ENCODE peak calls at places on chromosomes 1 and 21, in nine cellular contexts. N, Q, E, X, K, D, I, B and V are unnamed samples.

GRCh38 chr1:27618341-27619067 is 14.6 kb upstream of the AHDC1 start:
- DNase-seq in I (no peak), K (no peak), B (no peak), N (no peak), E (no peak), Q (no peak), X (no peak), D (no peak), V (no peak)

GRCh38 chr1:227785812-227786608 is 29.5 kb upstream of the PRSS38 start:
- DNase-seq in B (no peak), K (no peak), N (no peak), Q (no peak), I (no peak), E (no peak), D (no peak), X (peak; percentile 10), V (no peak)

GRCh38 chr1:84214115-84214956 is 70.3 kb downstream of the PRKACB start:
- DNase-seq in X (no peak), E (no peak), D (no peak), Q (no peak), K (no peak), B (no peak), N (no peak), I (no peak), V (no peak)

GRCh38 chr1:161190962-161191521 is 7.8 kb downstream of the ADAMTS4 start:
- DNase-seq in K (no peak), X (no peak), N (no peak), E (peak; percentile 65), D (no peak), B (no peak), Q (no peak), I (no peak), V (no peak)

GRCh38 chr1:150009604-150010387 is 730 bp downstream of the OTUD7B start:
- DNase-seq in E (peak; percentile 74), K (no peak), X (peak; percentile 48), B (peak; percentile 56), D (peak; percentile 30), Q (peak; percentile 21), I (peak; percentile 80), N (peak; percentile 67), V (peak; percentile 35)

GRCh38 chr1:66380452-66381212 is 153.3 kb upstream of the SGIP1 start:
- DNase-seq in N (no peak), K (no peak), E (no peak), D (no peak), X (no peak), I (no peak), Q (no peak), B (no peak), V (no peak)

GRCh38 chr1:24321712-24322635 is 2.8 kb downstream of the GRHL3 start:
- DNase-seq in Q (peak; percentile 30), E (no peak), B (peak; percentile 28), X (peak; percentile 50), K (peak; percentile 65), D (peak; percentile 88), N (peak; percentile 79), I (peak; percentile 43), V (peak; percentile 61)

GRCh38 chr1:119046429-119047039 is 58.4 kb upstream of the TBX15 start:
- DNase-seq in B (no peak), D (no peak), K (no peak), X (no peak), Q (no peak), N (no peak), I (peak; percentile 29), E (no peak), V (no peak)

GRCh38 chr21:41641510-41641815 is 125.4 kb downstream of the RIPK4 start:
- DNase-seq in B (no peak), Q (no peak), N (no peak), E (no peak), I (no peak), X (no peak), K (no peak), D (no peak), V (no peak)

GRCh38 chr1:240683576-240683975 is 71.6 kb upstream of the GREM2 start:
- DNase-seq in B (peak; percentile 97), E (no peak), D (no peak), Q (no peak), N (no peak), X (peak; percentile 53), K (no peak), I (peak; percentile 12), V (no peak)

GRCh38 chr1:220135755-220136154 is 41.8 kb downstream of the IARS2 start:
- DNase-seq in I (no peak), D (no peak), N (no peak), E (no peak), K (no peak), B (no peak), X (no peak), Q (no peak), V (no peak)

GRCh38 chr1:59985901-59986735 is 59.5 kb upstream of the CYP2J2 start:
- DNase-seq in E (no peak), N (peak; percentile 31), B (no peak), I (peak; percentile 50), D (no peak), X (peak; percentile 51), K (peak; percentile 26), Q (no peak), V (no peak)

GRCh38 chr1:81670286-81670685 is 130.4 kb upstream of the ADGRL2 start:
- DNase-seq in I (peak; percentile 92), N (no peak), X (peak; percentile 39), K (no peak), E (peak; percentile 81), Q (peak; percentile 65), D (no peak), B (peak; percentile 67), V (no peak)

GRCh38 chr1:152982076-152982475 is 1.8 kb upstream of the SPRR1A start:
- DNase-seq in I (no peak), K (no peak), B (no peak), Q (no peak), E (no peak), D (no peak), N (no peak), X (no peak), V (no peak)

GRCh38 chr1:210626341-210626740 is 297.6 kb downstream of the HHAT start:
- DNase-seq in N (no peak), I (no peak), Q (no peak), B (no peak), D (no peak), X (no peak), K (no peak), E (no peak), V (no peak)

GRCh38 chr1:7761103-7761502 is 10.0 kb upstream of the VAMP3 start:
- DNase-seq in E (no peak), D (no peak), K (no peak), B (no peak), I (no peak), N (no peak), X (no peak), Q (no peak), V (no peak)

GRCh38 chr1:31372961-31373896 is at the start of gene FABP3:
- DNase-seq in Q (peak; percentile 87), K (peak; percentile 95), D (peak; percentile 68), I (peak; percentile 76), E (peak; percentile 93), N (peak; percentile 91), X (peak; percentile 78), B (no peak), V (peak; percentile 92)

GRCh38 chr1:22930235-22930912 is 42.3 kb downstream of the LACTBL1 start:
- DNase-seq in Q (peak; percentile 47), K (peak; percentile 91), D (peak; percentile 71), X (no peak), N (peak; percentile 91), E (peak; percentile 61), I (peak; percentile 17), B (peak; percentile 4), V (peak; percentile 85)

GRCh38 chr21:14383596-14384210 is 757 bp upstream of the HSPA13 start:
- DNase-seq in N (no peak), Q (no peak), E (no peak), I (peak; percentile 2), B (no peak), D (no peak), K (no peak), X (no peak), V (no peak)

GRCh38 chr1:37363535-37363934 is 110.8 kb upstream of the ZC3H12A start:
- DNase-seq in D (no peak), Q (no peak), K (no peak), B (no peak), X (no peak), E (no peak), N (no peak), I (no peak), V (no peak)

DNA sequence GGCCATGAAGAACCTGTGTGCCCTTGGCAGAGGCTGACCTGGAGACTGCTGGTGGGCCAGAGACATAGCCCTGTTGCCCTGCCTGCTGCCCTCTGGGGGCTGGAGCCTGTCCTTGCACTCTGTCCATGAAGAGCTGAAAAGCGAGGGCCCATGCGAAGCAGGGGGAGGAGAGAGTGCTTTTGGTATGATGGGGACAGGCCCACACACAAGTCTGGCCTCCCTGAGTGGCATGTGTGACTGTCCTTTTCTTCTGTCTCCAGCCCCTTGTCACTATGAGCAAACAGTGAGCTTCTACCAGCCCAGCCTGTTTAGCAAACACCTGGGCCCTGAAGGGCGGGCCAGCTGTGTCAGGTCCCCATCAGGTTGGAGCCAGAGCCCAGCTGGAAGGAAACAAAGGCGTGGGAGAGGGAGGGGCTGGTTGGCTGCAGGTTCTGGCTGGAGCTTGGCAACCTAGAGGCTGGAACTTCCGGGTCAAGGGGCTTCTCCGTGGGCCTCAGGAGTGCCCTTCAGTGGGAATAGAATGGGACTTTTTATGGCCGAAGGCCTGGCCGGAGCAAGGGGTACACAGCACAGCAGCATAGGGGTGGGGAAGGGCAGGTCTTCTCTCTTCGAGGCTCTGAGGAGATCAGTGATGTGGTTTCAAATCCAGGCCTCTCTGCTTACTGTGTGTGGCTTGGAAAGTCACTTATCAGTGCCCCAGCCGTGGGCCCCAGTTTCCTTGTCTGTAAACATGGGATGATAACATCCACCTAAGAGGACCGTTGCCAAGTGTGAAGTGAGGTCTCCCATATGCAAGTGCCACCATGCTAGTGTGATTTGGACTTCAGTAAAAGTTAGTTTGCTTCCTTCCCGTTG is 14.3 kb downstream of the QSOX1 start:
- DNase-seq in D (peak; percentile 68), N (peak; percentile 68), I (no peak), Q (no peak), E (peak; percentile 55), B (no peak), K (peak; percentile 80), X (no peak), V (peak; percentile 48)
- TF ChIP-seq CTCF in D (peak; percentile 68), N (peak; percentile 66), I (peak; percentile 63), Q (peak; percentile 59), E (no peak), B (peak; percentile 39), K (peak; percentile 56), X (no peak), V (peak; percentile 51)

GRCh38 chr1:55443175-55443933 is 228.2 kb upstream of the USP24 start:
- DNase-seq in D (no peak), X (peak; percentile 93), I (peak; percentile 100), N (no peak), K (no peak), Q (peak; percentile 72), B (peak; percentile 98), E (peak; percentile 98), V (no peak)
- TF ChIP-seq CTCF in D (no peak), X (no peak), I (no peak), N (no peak), K (no peak), Q (no peak), B (no peak), E (peak; percentile 20), V (no peak)

GRCh38 chr1:248618878-248619277 is 16.0 kb downstream of the OR2T11 start:
- DNase-seq in I (no peak), X (no peak), Q (peak; percentile 28), E (no peak), K (no peak), D (peak; percentile 22), N (no peak), B (peak; percentile 2), V (no peak)
- TF ChIP-seq CTCF in I (peak; percentile 40), X (no peak), Q (peak; percentile 69), E (no peak), K (peak; percentile 19), D (peak; percentile 67), N (peak; percentile 24), B (peak; percentile 61), V (no peak)

GRCh38 chr1:35564884-35565741 is 7.5 kb downstream of the NCDN start:
- DNase-seq in D (no peak), Q (no peak), E (no peak), N (no peak), K (no peak), B (no peak), X (no peak), I (no peak), V (no peak)
- TF ChIP-seq CTCF in D (no peak), Q (peak; percentile 14), E (no peak), N (no peak), K (no peak), B (no peak), X (no peak), I (no peak), V (no peak)